ENCODE peak calls at places on chromosomes 2 and 18, in six cellular contexts. L is NCI-H82; K is effector CD4-positive, alpha-beta T cell; R is right atrium auricular region; N is type B pancreatic cell; D is WTC11. M is an unnamed sample.
A peak's percentile ranks its signal among the peaks of the same experiment; 100 is the strongest.

GRCh38 chr18:49886891-49887764 is 73.8 kb upstream of the ACAA2 start:
- DNase-seq in L (peak; percentile 33), K (no peak), R (no peak), N (no peak), D (peak; percentile 27), M (no peak)

GRCh38 chr2:25615395-25615794 is 58.0 kb downstream of the DTNB start:
- DNase-seq in L (no peak), K (no peak), R (no peak), N (no peak), D (no peak), M (no peak)

GRCh38 chr18:6255121-6255742 is 159.5 kb downstream of the L3MBTL4 start:
- DNase-seq in L (no peak), K (no peak), R (no peak), N (no peak), D (no peak), M (no peak)

GRCh38 chr2:96342085-96342484 is 6.5 kb downstream of the NCAPH start:
- DNase-seq in L (no peak), K (peak; percentile 36), R (no peak), N (no peak), D (no peak), M (no peak)

GRCh38 chr2:189465478-189465877 is 24.2 kb downstream of the WDR75 start:
- DNase-seq in L (no peak), K (no peak), R (no peak), N (no peak), D (no peak), M (no peak)

GRCh38 chr2:190837417-190837816 is 43.2 kb upstream of the GLS start:
- DNase-seq in L (no peak), K (no peak), R (no peak), N (no peak), D (no peak), M (no peak)

GRCh38 chr2:172335731-172336130 is 91.7 kb upstream of the ITGA6 start:
- DNase-seq in L (peak; percentile 29), K (no peak), R (no peak), N (no peak), D (no peak), M (no peak)

GRCh38 chr2:3101016-3101703 is 276.5 kb downstream of the EIPR1 start:
- DNase-seq in L (no peak), K (no peak), R (peak; percentile 50), N (no peak), D (no peak), M (no peak)

GRCh38 chr2:1454346-1454745 is 41.1 kb downstream of the TPO start:
- DNase-seq in L (no peak), K (no peak), R (no peak), N (no peak), D (no peak), M (no peak)

GRCh38 chr2:238974510-238975166 is 126.8 kb downstream of the TWIST2 start:
- DNase-seq in L (no peak), K (no peak), R (peak; percentile 69), N (no peak), D (no peak), M (peak; percentile 81)

GRCh38 chr2:189144700-189145211 is 34.8 kb downstream of the COL5A2 start:
- DNase-seq in L (no peak), K (no peak), R (no peak), N (no peak), D (no peak), M (no peak)